ENCODE peak calls at places on chromosomes 2 and 18, in nine cellular contexts. F, W, B, D, V, G, N, X and P are unnamed samples. For H3K9me3, the result is how much of the 10 kb centered on the place peaks cover.

GRCh38 chr2:186697536-186697935 is 3.7 kb downstream of the FAM171B start:
- DNase-seq in W (no peak), X (no peak), B (no peak), N (peak), F (peak), V (no peak), G (no peak), D (no peak), P (no peak)

GRCh38 chr2:66440011-66440542 is 5.2 kb downstream of the MEIS1 start:
- DNase-seq in N (peak), G (no peak), W (no peak), D (no peak), B (no peak), F (no peak), X (no peak), V (peak), P (no peak)

GRCh38 chr2:233059797-233060499 is at the start of gene INPP5D:
- DNase-seq in D (no peak), V (peak), B (no peak), F (no peak), G (no peak), X (peak), N (peak), W (peak), P (peak)

GRCh38 chr2:36376992-36377738 is 21.6 kb downstream of the CRIM1 start:
- DNase-seq in B (no peak), V (no peak), G (no peak), N (peak), X (peak), W (no peak), F (no peak), D (peak), P (peak)

GRCh38 chr2:200703132-200703925 is 108.4 kb upstream of the BZW1 start:
- DNase-seq in X (no peak), D (peak), G (no peak), V (no peak), B (no peak), N (peak), F (peak), W (no peak), P (no peak)

GRCh38 chr2:66481100-66481549 is 46.2 kb downstream of the MEIS1 start:
- DNase-seq in N (peak), X (no peak), W (no peak), B (no peak), V (no peak), G (no peak), F (peak), D (peak), P (no peak)

GRCh38 chr18:44507729-44508325 is 172.9 kb upstream of the SETBP1 start:
- DNase-seq in D (no peak), V (peak), N (peak), F (no peak), G (no peak), W (no peak), B (peak), X (no peak), P (peak)

GRCh38 chr2:112724611-112725525 is 4.0 kb downstream of the NT5DC4 start:
- DNase-seq in X (no peak), B (no peak), F (no peak), V (no peak), N (no peak), W (no peak), G (peak), D (no peak), P (no peak)

GRCh38 chr2:96135621-96136020 is 2.7 kb downstream of the ASTL start:
- DNase-seq in G (no peak), F (no peak), N (no peak), B (no peak), X (no peak), W (no peak), D (no peak), V (no peak), P (no peak)

GRCh38 chr2:29627366-29627765 is 294.0 kb downstream of the ALK start:
- DNase-seq in B (no peak), V (no peak), N (no peak), F (peak), W (no peak), D (no peak), G (no peak), X (no peak), P (no peak)

GRCh38 chr18:49100226-49100968 is 149.6 kb upstream of the SMAD7 start:
- DNase-seq in N (no peak), W (no peak), B (no peak), G (no peak), D (no peak), V (no peak), X (no peak), F (peak), P (no peak)

GRCh38 chr2:67572721-67573485 is 175.8 kb downstream of the ETAA1 start:
- DNase-seq in G (no peak), X (no peak), D (no peak), N (no peak), V (no peak), W (no peak), F (peak), B (no peak), P (no peak)

GRCh38 chr2:122830157-122830556 is 1074.7 kb downstream of the TSN start:
- DNase-seq in B (no peak), N (no peak), X (no peak), V (no peak), D (no peak), G (no peak), F (no peak), W (no peak), P (no peak)

GRCh38 chr2:43169091-43169936 is 57.1 kb downstream of the ZFP36L2 start:
- DNase-seq in W (no peak), G (no peak), B (no peak), F (no peak), N (no peak), D (peak), X (peak), V (no peak), P (peak)

GRCh38 chr2:235514627-235515363 is 21.0 kb downstream of the AGAP1 start:
- DNase-seq in V (no peak), N (no peak), F (no peak), G (no peak), X (no peak), B (no peak), D (no peak), W (no peak), P (no peak)

GRCh38 chr2:174218773-174219172 is 29.6 kb downstream of the OLA1 start:
- DNase-seq in B (no peak), F (no peak), V (no peak), N (no peak), D (no peak), X (no peak), W (no peak), G (no peak), P (no peak)

GRCh38 chr18:48037481-48038271 is 107.2 kb upstream of the SMAD2 start:
- DNase-seq in V (peak), N (peak), B (peak), D (no peak), G (no peak), W (no peak), X (peak), F (no peak), P (no peak)

GRCh38 chr18:14920976-14921375 is 173.0 kb downstream of the ANKRD30B start:
- DNase-seq in F (no peak), N (no peak), X (no peak), W (peak), V (no peak), G (peak), B (no peak), D (no peak), P (no peak)

GRCh38 chr18:14922965-14923565 is 175.1 kb downstream of the ANKRD30B start:
- DNase-seq in D (no peak), X (no peak), G (peak), B (peak), F (no peak), N (no peak), W (peak), V (no peak), P (no peak)

GRCh38 chr18:14921547-14921946 is 173.6 kb downstream of the ANKRD30B start:
- DNase-seq in F (no peak), D (no peak), W (peak), V (no peak), B (no peak), G (peak), N (no peak), X (no peak), P (no peak)

GRCh38 chr18:14924226-14924625 is 176.3 kb downstream of the ANKRD30B start:
- DNase-seq in D (no peak), X (no peak), B (no peak), W (no peak), F (no peak), N (no peak), G (no peak), V (no peak), P (no peak)

GRCh38 chr18:14922031-14922430 is 174.1 kb downstream of the ANKRD30B start:
- DNase-seq in D (no peak), W (no peak), N (no peak), X (no peak), G (peak), B (no peak), F (no peak), V (no peak), P (no peak)
- H3K9me3 ChIP-seq in D (under half), W (under half), N (under half), X (under half), G (under half), B (under half), F (under half), V (under half), P (under half)

GRCh38 chr2:64787019-64787365 is 133.3 kb upstream of the SERTAD2 start:
- DNase-seq in W (no peak), N (no peak), D (no peak), G (peak), F (no peak), B (no peak), V (no peak), X (no peak), P (no peak)
- H3K4me3 ChIP-seq in W (no peak), N (no peak), D (no peak), G (no peak), F (no peak), B (no peak), V (no peak), X (no peak), P (no peak)

GRCh38 chr18:79898952-79899608 is 52.4 kb downstream of the SLC66A2 start:
- DNase-seq in F (no peak), X (no peak), G (peak), V (no peak), W (no peak), B (no peak), D (no peak), N (no peak), P (peak)

GRCh38 chr18:79899609-79900435 is 51.6 kb downstream of the SLC66A2 start:
- DNase-seq in N (no peak), F (no peak), V (peak), B (no peak), G (peak), X (no peak), W (peak), D (no peak), P (no peak)

GRCh38 chr18:79900610-79901570 is 50.6 kb downstream of the SLC66A2 start:
- DNase-seq in V (peak), G (peak), X (no peak), W (peak), B (no peak), N (no peak), F (no peak), D (no peak), P (peak)

GRCh38 chr18:79897940-79898625 is 53.4 kb downstream of the SLC66A2 start:
- DNase-seq in N (no peak), B (no peak), G (peak), V (no peak), D (no peak), F (no peak), X (no peak), W (no peak), P (peak)

GRCh38 chr18:79896746-79897145 is 54.7 kb downstream of the SLC66A2 start:
- DNase-seq in X (no peak), D (no peak), F (peak), B (no peak), N (no peak), W (no peak), V (no peak), G (no peak), P (no peak)
- H3K9me3 ChIP-seq in X (under half), D (under half), F (under half), B (half or more), N (under half), W (under half), V (half or more), G (under half), P (under half)

GRCh38 chr18:58268849-58269248 is 224.8 kb downstream of the NEDD4L start:
- DNase-seq in W (no peak), V (no peak), F (peak), X (no peak), B (no peak), D (peak), N (peak), G (no peak), P (no peak)
- H3K4me3 ChIP-seq in W (no peak), V (no peak), F (no peak), X (no peak), B (no peak), D (peak), N (no peak), G (no peak), P (no peak)

GRCh38 chr2:215161301-215161829 is 22.9 kb upstream of the ABCA12 start:
- DNase-seq in W (no peak), G (no peak), V (no peak), B (no peak), N (no peak), X (no peak), F (no peak), D (no peak), P (no peak)

GRCh38 chr2:215156453-215156852 is 18.0 kb upstream of the ABCA12 start:
- DNase-seq in D (no peak), X (no peak), W (no peak), G (no peak), F (no peak), B (no peak), N (no peak), V (no peak), P (no peak)
- H3K9me3 ChIP-seq in D (under half), X (under half), W (under half), G (under half), F (under half), B (under half), N (under half), V (under half), P (under half)

DNA sequence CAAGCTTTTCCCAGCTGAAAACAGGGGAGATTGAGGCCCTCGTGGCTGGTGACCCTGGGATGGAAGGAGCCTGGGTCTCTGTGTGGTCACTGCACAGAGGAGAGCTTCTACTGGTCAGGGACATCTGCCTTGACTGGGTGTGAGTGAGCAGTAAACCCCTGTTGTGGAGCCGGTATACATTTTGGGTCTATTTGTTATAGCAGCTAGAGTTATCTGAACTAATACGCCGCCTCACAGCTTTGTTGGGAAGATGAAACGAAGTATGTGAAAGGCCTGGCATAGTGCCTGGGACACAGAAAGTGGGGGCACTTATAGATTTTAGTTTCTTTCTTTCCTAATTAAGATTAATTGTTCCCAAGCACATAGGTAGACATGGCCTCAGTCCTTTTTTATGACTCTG is 72.2 kb upstream of the HPCAL1 start:
- DNase-seq in B (peak), D (no peak), F (no peak), W (no peak), G (no peak), X (peak), N (no peak), V (peak), P (no peak)
- H3K4me3 ChIP-seq in B (no peak), D (no peak), F (no peak), W (no peak), G (no peak), X (no peak), N (no peak), V (no peak), P (no peak)

DNA sequence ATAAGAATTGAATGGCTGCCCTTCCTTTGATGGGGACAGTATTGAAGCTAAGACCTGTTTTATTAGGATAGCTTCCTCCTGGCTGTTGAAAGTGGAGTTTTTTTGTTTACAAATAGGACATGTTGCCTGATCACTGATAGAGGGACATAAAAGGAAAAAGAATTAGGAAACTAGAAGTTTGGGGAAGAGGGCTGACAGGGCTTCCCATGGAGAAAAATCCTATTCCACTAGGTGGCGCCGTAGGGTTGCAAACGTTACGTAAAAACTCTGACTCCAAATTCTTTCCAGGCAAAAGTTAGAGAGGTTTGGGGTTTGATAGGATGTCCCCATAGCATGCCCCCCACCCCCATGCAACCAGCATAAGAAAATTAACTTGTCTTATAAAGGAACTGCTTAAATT is 11.1 kb upstream of the RBFA start:
- DNase-seq in W (no peak), G (no peak), V (no peak), B (no peak), F (no peak), N (no peak), D (no peak), X (no peak), P (no peak)
- H3K9me3 ChIP-seq in W (under half), G (half or more), V (half or more), B (half or more), F (half or more), N (under half), D (under half), X (half or more), P (half or more)

GRCh38 chr18:26741041-26741440 is 124.5 kb downstream of the AQP4 start:
- DNase-seq in X (no peak), W (no peak), D (no peak), V (no peak), N (no peak), G (no peak), F (no peak), B (no peak), P (no peak)

GRCh38 chr18:26747131-26747475 is 118.4 kb downstream of the AQP4 start:
- DNase-seq in B (no peak), D (peak), F (no peak), N (no peak), G (no peak), X (no peak), W (no peak), V (no peak), P (no peak)

GRCh38 chr18:26745288-26745975 is 120.1 kb downstream of the AQP4 start:
- DNase-seq in W (no peak), F (no peak), D (no peak), X (peak), N (no peak), V (no peak), G (no peak), B (no peak), P (no peak)

GRCh38 chr18:26746284-26747130 is 119.0 kb downstream of the AQP4 start:
- DNase-seq in X (no peak), V (no peak), N (no peak), G (no peak), W (no peak), D (no peak), F (no peak), B (no peak), P (no peak)
- H3K4me3 ChIP-seq in X (no peak), V (no peak), N (no peak), G (no peak), W (no peak), D (peak), F (no peak), B (no peak), P (no peak)

DNA sequence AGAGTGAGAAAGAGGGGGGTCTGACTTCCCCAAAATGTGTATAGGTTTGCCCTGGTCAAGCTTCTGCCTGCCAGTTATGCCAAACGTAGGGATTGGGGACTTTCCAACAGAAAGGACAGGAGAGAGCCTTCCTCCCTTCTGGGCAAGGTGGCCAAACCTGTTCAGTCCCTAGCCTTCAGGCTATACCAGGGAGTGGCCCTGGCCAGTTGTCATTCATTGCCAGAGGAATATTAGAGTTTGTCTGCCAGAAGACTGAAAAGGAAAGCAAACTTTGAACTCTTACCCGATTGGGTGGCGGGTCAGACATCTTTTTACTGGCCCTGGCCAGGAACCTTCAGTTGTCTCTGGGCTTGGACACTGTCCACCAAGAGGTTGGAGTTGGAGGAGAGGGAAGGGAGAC is 22.1 kb downstream of the RAB3GAP1 start:
- DNase-seq in G (no peak), W (no peak), F (no peak), D (peak), V (no peak), X (no peak), N (no peak), B (no peak), P (no peak)
- H3K9me3 ChIP-seq in G (under half), W (under half), F (under half), D (under half), V (under half), X (under half), N (under half), B (under half), P (under half)

GRCh38 chr2:120934891-120935338 is 199.2 kb downstream of the GLI2 start:
- DNase-seq in B (peak), X (no peak), D (peak), N (no peak), G (no peak), F (peak), W (peak), V (no peak), P (no peak)

GRCh38 chr2:120934221-120934639 is 198.6 kb downstream of the GLI2 start:
- DNase-seq in G (no peak), N (no peak), X (no peak), D (no peak), W (no peak), F (peak), V (no peak), B (no peak), P (no peak)

GRCh38 chr2:120932881-120933280 is 197.2 kb downstream of the GLI2 start:
- DNase-seq in D (no peak), X (no peak), G (no peak), W (no peak), F (no peak), N (no peak), B (no peak), V (no peak), P (no peak)

GRCh38 chr2:120932472-120932871 is 196.8 kb downstream of the GLI2 start:
- DNase-seq in F (no peak), B (no peak), W (no peak), D (no peak), G (no peak), V (no peak), X (no peak), N (no peak), P (no peak)

DNA sequence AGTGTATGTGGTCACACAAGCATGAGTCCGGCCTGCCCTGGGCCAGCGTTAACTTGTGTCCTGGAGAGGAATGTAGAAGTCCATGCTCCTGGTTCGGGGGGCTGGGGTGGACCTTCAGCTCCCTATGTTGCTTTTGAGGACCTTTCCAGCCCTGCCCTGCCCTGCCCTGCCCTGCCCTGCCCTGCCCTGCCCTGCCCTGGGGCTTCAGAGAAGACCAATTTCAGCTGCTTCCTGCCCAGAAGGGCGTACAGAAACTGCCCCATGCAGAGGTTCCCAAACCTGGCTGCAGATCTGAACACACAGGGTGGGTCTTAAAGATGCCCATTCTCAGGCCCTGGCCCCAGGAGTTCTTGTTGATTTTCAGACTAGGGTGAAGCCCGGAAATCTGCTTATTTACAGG is 198.0 kb downstream of the GLI2 start:
- DNase-seq in N (no peak), V (no peak), F (no peak), G (no peak), X (no peak), D (no peak), W (no peak), B (no peak), P (no peak)
- H3K4me3 ChIP-seq in N (no peak), V (no peak), F (no peak), G (no peak), X (no peak), D (no peak), W (no peak), B (no peak), P (no peak)